ENCODE peak calls at places on chromosomes 7 and 10, in four cellular contexts. One of them, this sample, is unnamed. For H3K9me3 and H3K36me3, the result is how much of the 10 kb centered on the place peaks cover.

GRCh38 chr10:46234026-46234425 is 52.8 kb upstream of the ANTXRL start:
- DNase-seq in sigmoid colon: peak
- DNase-seq in pancreas: no peak
- DNase-seq in heart left ventricle: no peak
- DNase-seq in this sample: peak

GRCh38 chr10:86942441-86943315 is 14.7 kb downstream of the MMRN2 start:
- DNase-seq in sigmoid colon: peak
- DNase-seq in pancreas: peak
- DNase-seq in heart left ventricle: no peak
- DNase-seq in this sample: no peak

GRCh38 chr10:129960493-129961273 is 3.4 kb downstream of the EBF3 start:
- DNase-seq in sigmoid colon: no peak
- DNase-seq in pancreas: no peak
- DNase-seq in heart left ventricle: no peak
- DNase-seq in this sample: no peak

GRCh38 chr7:156473476-156474240 is 166.9 kb upstream of the RNF32 start:
- DNase-seq in sigmoid colon: no peak
- DNase-seq in pancreas: peak
- DNase-seq in heart left ventricle: no peak
- DNase-seq in this sample: no peak

GRCh38 chr7:44693641-44694313 is 54.9 kb upstream of the ZMIZ2 start:
- DNase-seq in sigmoid colon: peak
- DNase-seq in pancreas: no peak
- DNase-seq in heart left ventricle: peak
- DNase-seq in this sample: no peak

GRCh38 chr10:30591249-30591670 is 38.3 kb downstream of the LYZL2 start:
- DNase-seq in sigmoid colon: no peak
- DNase-seq in pancreas: no peak
- DNase-seq in heart left ventricle: no peak
- DNase-seq in this sample: no peak

GRCh38 chr7:17027143-17027802 is 145.5 kb upstream of the AGR3 start:
- DNase-seq in sigmoid colon: no peak
- DNase-seq in pancreas: no peak
- DNase-seq in heart left ventricle: no peak
- DNase-seq in this sample: no peak

GRCh38 chr7:55273186-55273980 is 91.8 kb upstream of the LANCL2 start:
- DNase-seq in sigmoid colon: no peak
- DNase-seq in pancreas: no peak
- DNase-seq in heart left ventricle: no peak
- DNase-seq in this sample: no peak

GRCh38 chr10:8967004-8967530 is 912.6 kb downstream of the GATA3 start:
- DNase-seq in sigmoid colon: no peak
- DNase-seq in pancreas: no peak
- DNase-seq in heart left ventricle: no peak
- DNase-seq in this sample: no peak

GRCh38 chr10:60023475-60023874 is 117.1 kb upstream of the CCDC6 start:
- DNase-seq in sigmoid colon: no peak
- DNase-seq in pancreas: no peak
- DNase-seq in heart left ventricle: no peak
- DNase-seq in this sample: no peak

GRCh38 chr7:103934508-103934907 is 55.0 kb downstream of the RELN start:
- DNase-seq in sigmoid colon: no peak
- DNase-seq in pancreas: no peak
- DNase-seq in heart left ventricle: no peak
- DNase-seq in this sample: no peak

GRCh38 chr10:30559118-30559684 is 70.4 kb downstream of the LYZL2 start:
- DNase-seq in sigmoid colon: no peak
- DNase-seq in pancreas: no peak
- DNase-seq in heart left ventricle: no peak
- DNase-seq in this sample: no peak

GRCh38 chr7:130227883-130228575 is 20.4 kb downstream of the SSMEM1 start:
- DNase-seq in sigmoid colon: no peak
- DNase-seq in pancreas: no peak
- DNase-seq in heart left ventricle: no peak
- DNase-seq in this sample: no peak

GRCh38 chr7:32175099-32175498 is 104.9 kb upstream of the PDE1C start:
- DNase-seq in sigmoid colon: no peak
- DNase-seq in pancreas: no peak
- DNase-seq in heart left ventricle: no peak
- DNase-seq in this sample: no peak

GRCh38 chr7:136193940-136194339 is 216.8 kb upstream of the MTPN start:
- DNase-seq in sigmoid colon: no peak
- DNase-seq in pancreas: no peak
- DNase-seq in heart left ventricle: no peak
- DNase-seq in this sample: no peak

GRCh38 chr7:770786-771185 is 43.7 kb upstream of the PRKAR1B start:
- DNase-seq in sigmoid colon: no peak
- DNase-seq in pancreas: no peak
- DNase-seq in heart left ventricle: no peak
- DNase-seq in this sample: no peak

GRCh38 chr10:80520661-80521488 is 16.8 kb upstream of the SH2D4B start:
- DNase-seq in sigmoid colon: peak
- DNase-seq in pancreas: no peak
- DNase-seq in heart left ventricle: no peak
- DNase-seq in this sample: no peak

GRCh38 chr10:17512341-17513001 is 58.1 kb upstream of the ST8SIA6 start:
- DNase-seq in sigmoid colon: no peak
- DNase-seq in pancreas: no peak
- DNase-seq in heart left ventricle: no peak
- DNase-seq in this sample: peak

GRCh38 chr7:81127991-81128390 is 209.1 kb upstream of the SEMA3C start:
- DNase-seq in sigmoid colon: no peak
- DNase-seq in pancreas: no peak
- DNase-seq in heart left ventricle: no peak
- DNase-seq in this sample: no peak

GRCh38 chr10:104128214-104128613 is 6.2 kb downstream of the SFR1 start:
- DNase-seq in sigmoid colon: no peak
- DNase-seq in pancreas: no peak
- DNase-seq in heart left ventricle: no peak
- DNase-seq in this sample: no peak

GRCh38 chr10:69472544-69472943 is 21.3 kb downstream of the TSPAN15 start:
- DNase-seq in sigmoid colon: no peak
- DNase-seq in pancreas: no peak
- DNase-seq in heart left ventricle: no peak
- DNase-seq in this sample: no peak

GRCh38 chr10:18594574-18595156 is 56.7 kb downstream of the NSUN6 start:
- DNase-seq in sigmoid colon: no peak
- DNase-seq in pancreas: no peak
- DNase-seq in heart left ventricle: no peak
- DNase-seq in this sample: no peak

GRCh38 chr7:17696422-17696821 is 243.9 kb downstream of the SNX13 start:
- DNase-seq in sigmoid colon: peak
- DNase-seq in pancreas: no peak
- DNase-seq in heart left ventricle: peak
- DNase-seq in this sample: peak

GRCh38 chr7:112895996-112896395 is 105.8 kb upstream of the TMEM168 start:
- DNase-seq in sigmoid colon: no peak
- DNase-seq in pancreas: no peak
- DNase-seq in heart left ventricle: no peak
- DNase-seq in this sample: no peak

GRCh38 chr7:107857541-107857912 is 33.5 kb upstream of the DLD start:
- DNase-seq in sigmoid colon: no peak
- DNase-seq in pancreas: no peak
- DNase-seq in heart left ventricle: no peak
- DNase-seq in this sample: no peak

GRCh38 chr7:11636274-11636673 is 195.7 kb downstream of the THSD7A start:
- DNase-seq in sigmoid colon: no peak
- DNase-seq in pancreas: peak
- DNase-seq in heart left ventricle: peak
- DNase-seq in this sample: no peak

GRCh38 chr7:24075426-24075810 is 208.6 kb upstream of the NPY start:
- DNase-seq in sigmoid colon: no peak
- DNase-seq in pancreas: no peak
- DNase-seq in heart left ventricle: no peak
- DNase-seq in this sample: no peak

GRCh38 chr10:38038107-38038931 is 27.8 kb downstream of the ZNF33A start:
- DNase-seq in sigmoid colon: no peak
- DNase-seq in pancreas: no peak
- DNase-seq in heart left ventricle: no peak
- DNase-seq in this sample: no peak

GRCh38 chr7:29254663-29255062 is 60.1 kb downstream of the CHN2 start:
- DNase-seq in sigmoid colon: no peak
- DNase-seq in pancreas: no peak
- DNase-seq in heart left ventricle: no peak
- DNase-seq in this sample: no peak

GRCh38 chr7:36276428-36277246 is 113.0 kb upstream of the ANLN start:
- DNase-seq in sigmoid colon: peak
- DNase-seq in pancreas: no peak
- DNase-seq in heart left ventricle: no peak
- DNase-seq in this sample: no peak

GRCh38 chr7:67593807-67594206 is 597.2 kb downstream of the TYW1 start:
- DNase-seq in sigmoid colon: no peak
- DNase-seq in pancreas: no peak
- DNase-seq in heart left ventricle: no peak
- DNase-seq in this sample: no peak

GRCh38 chr7:146346096-146346495 is 229.5 kb downstream of the CNTNAP2 start:
- DNase-seq in sigmoid colon: no peak
- DNase-seq in pancreas: no peak
- DNase-seq in heart left ventricle: no peak
- DNase-seq in this sample: no peak

GRCh38 chr7:280461-280860 is 9.5 kb upstream of the FOXL3 start:
- DNase-seq in sigmoid colon: no peak
- DNase-seq in pancreas: peak
- DNase-seq in heart left ventricle: peak
- DNase-seq in this sample: peak

GRCh38 chr10:84264611-84265141 is 19.8 kb downstream of the RGR start:
- DNase-seq in sigmoid colon: peak
- DNase-seq in pancreas: peak
- DNase-seq in heart left ventricle: no peak
- DNase-seq in this sample: no peak

GRCh38 chr7:84547326-84547725 is 352.7 kb upstream of the SEMA3A start:
- DNase-seq in sigmoid colon: no peak
- DNase-seq in pancreas: no peak
- DNase-seq in heart left ventricle: no peak
- DNase-seq in this sample: no peak

GRCh38 chr7:81956520-81956919 is 186.7 kb upstream of the HGF start:
- DNase-seq in sigmoid colon: no peak
- DNase-seq in pancreas: no peak
- DNase-seq in heart left ventricle: no peak
- DNase-seq in this sample: no peak

GRCh38 chr7:158542651-158543400 is 44.8 kb downstream of the PTPRN2 start:
- DNase-seq in sigmoid colon: no peak
- DNase-seq in pancreas: no peak
- DNase-seq in heart left ventricle: no peak
- DNase-seq in this sample: no peak
- H3K9me3 ChIP-seq in sigmoid colon: under half
- H3K9me3 ChIP-seq in pancreas: under half
- H3K9me3 ChIP-seq in heart left ventricle: under half
- H3K9me3 ChIP-seq in this sample: under half

GRCh38 chr7:5350600-5351385 is 68.0 kb downstream of the SLC29A4 start:
- DNase-seq in sigmoid colon: no peak
- DNase-seq in pancreas: no peak
- DNase-seq in heart left ventricle: no peak
- DNase-seq in this sample: no peak
- H3K36me3 ChIP-seq in sigmoid colon: under half
- H3K36me3 ChIP-seq in pancreas: under half
- H3K36me3 ChIP-seq in heart left ventricle: half or more
- H3K36me3 ChIP-seq in this sample: half or more

DNA sequence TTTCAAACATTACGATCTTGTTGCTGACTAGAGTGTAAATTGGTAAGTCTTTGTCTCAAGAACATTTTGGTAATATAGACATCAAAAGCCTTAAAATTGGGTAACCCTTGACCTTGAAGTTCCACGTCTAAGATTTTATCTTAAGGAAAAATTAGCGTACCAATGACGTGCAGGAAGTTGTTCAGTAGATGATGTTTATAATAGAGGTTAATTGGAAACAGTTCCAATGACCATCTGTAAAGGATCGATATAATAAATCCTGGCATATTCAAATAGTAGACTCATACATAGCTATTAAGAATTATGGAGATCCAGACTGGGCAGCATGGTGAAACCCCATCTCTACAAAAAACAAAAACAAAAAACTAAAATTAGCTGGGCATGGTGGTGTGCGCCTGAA is 20.5 kb downstream of the GRK5 start:
- DNase-seq in sigmoid colon: no peak
- DNase-seq in pancreas: no peak
- DNase-seq in heart left ventricle: no peak
- DNase-seq in this sample: no peak
- TF ChIP-seq CTCF in sigmoid colon: no peak
- TF ChIP-seq CTCF in pancreas: no peak
- TF ChIP-seq CTCF in heart left ventricle: no peak
- TF ChIP-seq CTCF in this sample: no peak

GRCh38 chr7:43674559-43675436 is 54.5 kb downstream of the COA1 start:
- DNase-seq in sigmoid colon: no peak
- DNase-seq in pancreas: no peak
- DNase-seq in heart left ventricle: no peak
- DNase-seq in this sample: no peak
- H3K9me3 ChIP-seq in sigmoid colon: under half
- H3K9me3 ChIP-seq in pancreas: under half
- H3K9me3 ChIP-seq in heart left ventricle: under half
- H3K9me3 ChIP-seq in this sample: under half

DNA sequence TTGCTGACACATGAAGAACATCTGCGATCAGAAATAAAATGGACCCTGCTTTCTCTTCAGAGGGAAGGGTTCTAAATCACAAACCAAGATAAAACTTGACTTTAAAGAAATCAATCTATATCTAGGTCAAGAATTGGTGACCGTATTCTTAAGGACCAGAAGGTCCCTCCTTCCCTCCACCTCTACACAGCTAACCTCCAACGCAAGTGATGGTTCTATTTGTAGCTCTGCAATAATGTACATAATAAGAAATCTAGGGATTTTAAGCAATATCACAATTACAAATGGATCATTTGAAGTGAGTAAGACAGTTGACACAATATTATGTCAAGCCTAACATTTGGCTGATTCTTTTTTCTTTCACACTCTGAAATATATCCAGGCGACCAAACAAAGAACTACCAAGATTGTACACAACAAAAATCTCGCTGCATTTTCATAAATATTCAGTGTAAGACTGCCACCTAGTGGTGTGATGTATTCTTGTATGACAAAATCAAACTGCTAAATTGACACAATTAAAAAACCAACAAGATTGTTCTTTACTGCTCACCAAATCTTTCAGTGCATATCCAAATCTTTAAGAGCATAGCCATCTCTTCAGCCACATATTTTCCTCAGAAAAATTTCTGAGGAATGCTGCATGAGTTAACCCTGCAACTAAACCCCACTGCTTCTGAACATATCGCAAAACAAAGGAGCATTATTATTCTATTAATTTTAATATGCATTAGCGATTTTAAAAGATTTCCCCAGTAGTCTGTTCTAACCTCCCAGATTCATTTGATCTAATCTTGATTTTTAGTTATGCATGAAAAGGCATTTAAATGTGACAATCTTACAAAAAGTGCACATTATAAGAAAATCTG is 44.5 kb downstream of the ICA1 start:
- DNase-seq in sigmoid colon: no peak
- DNase-seq in pancreas: no peak
- DNase-seq in heart left ventricle: no peak
- DNase-seq in this sample: no peak
- H3K36me3 ChIP-seq in sigmoid colon: under half
- H3K36me3 ChIP-seq in pancreas: under half
- H3K36me3 ChIP-seq in heart left ventricle: under half
- H3K36me3 ChIP-seq in this sample: under half